ENCODE peak calls at places on chromosomes 6 and 20, in nine cellular contexts. One of them, this sample, is unnamed.

GRCh38 chr6:29757282-29757681 is 34.0 kb downstream of the HLA-F start:
- DNase-seq in NCI-H510A treated with DMSO at 0.1 percent for 48 hours: no peak
- DNase-seq in activated B cell treated with CpG ODN at 0.5 μM for 24 hours: no peak
- DNase-seq in mucosa of gallbladder: no peak
- DNase-seq in left ventricle myocardium inferior: no peak
- DNase-seq in activated T-cell treated with anti-CD3 and anti-CD28 coated beads for 24 hours: no peak
- DNase-seq in GM04504: no peak
- DNase-seq in anterior cingulate cortex: no peak
- DNase-seq in cerebellum: no peak
- DNase-seq in this sample: no peak

GRCh38 chr6:2765166-2765895 is at the start of gene WRNIP1:
- DNase-seq in NCI-H510A treated with DMSO at 0.1 percent for 48 hours: peak
- DNase-seq in activated B cell treated with CpG ODN at 0.5 μM for 24 hours: peak
- DNase-seq in mucosa of gallbladder: peak
- DNase-seq in left ventricle myocardium inferior: peak
- DNase-seq in activated T-cell treated with anti-CD3 and anti-CD28 coated beads for 24 hours: peak
- DNase-seq in GM04504: peak
- DNase-seq in anterior cingulate cortex: peak
- DNase-seq in cerebellum: peak
- DNase-seq in this sample: peak

GRCh38 chr6:72948153-72948552 is 277.1 kb downstream of the KHDC1L start:
- DNase-seq in NCI-H510A treated with DMSO at 0.1 percent for 48 hours: no peak
- DNase-seq in activated B cell treated with CpG ODN at 0.5 μM for 24 hours: no peak
- DNase-seq in mucosa of gallbladder: no peak
- DNase-seq in left ventricle myocardium inferior: no peak
- DNase-seq in activated T-cell treated with anti-CD3 and anti-CD28 coated beads for 24 hours: no peak
- DNase-seq in GM04504: no peak
- DNase-seq in anterior cingulate cortex: no peak
- DNase-seq in cerebellum: no peak
- DNase-seq in this sample: no peak

GRCh38 chr6:36980876-36981619 is 4.9 kb downstream of the MTCH1 start:
- DNase-seq in NCI-H510A treated with DMSO at 0.1 percent for 48 hours: no peak
- DNase-seq in activated B cell treated with CpG ODN at 0.5 μM for 24 hours: no peak
- DNase-seq in mucosa of gallbladder: no peak
- DNase-seq in left ventricle myocardium inferior: no peak
- DNase-seq in activated T-cell treated with anti-CD3 and anti-CD28 coated beads for 24 hours: no peak
- DNase-seq in GM04504: no peak
- DNase-seq in anterior cingulate cortex: no peak
- DNase-seq in cerebellum: no peak
- DNase-seq in this sample: no peak

GRCh38 chr6:157381631-157382621 is 936 bp downstream of the ZDHHC14 start:
- DNase-seq in NCI-H510A treated with DMSO at 0.1 percent for 48 hours: no peak
- DNase-seq in activated B cell treated with CpG ODN at 0.5 μM for 24 hours: peak
- DNase-seq in mucosa of gallbladder: peak
- DNase-seq in left ventricle myocardium inferior: peak
- DNase-seq in activated T-cell treated with anti-CD3 and anti-CD28 coated beads for 24 hours: peak
- DNase-seq in GM04504: no peak
- DNase-seq in anterior cingulate cortex: peak
- DNase-seq in cerebellum: peak
- DNase-seq in this sample: peak

GRCh38 chr6:136737343-136738177 is 54.7 kb downstream of the MAP3K5 start:
- DNase-seq in NCI-H510A treated with DMSO at 0.1 percent for 48 hours: no peak
- DNase-seq in activated B cell treated with CpG ODN at 0.5 μM for 24 hours: no peak
- DNase-seq in mucosa of gallbladder: no peak
- DNase-seq in left ventricle myocardium inferior: no peak
- DNase-seq in activated T-cell treated with anti-CD3 and anti-CD28 coated beads for 24 hours: no peak
- DNase-seq in GM04504: no peak
- DNase-seq in anterior cingulate cortex: no peak
- DNase-seq in cerebellum: no peak
- DNase-seq in this sample: peak

GRCh38 chr20:63968928-63969760 is 586 bp downstream of the ZNF512B start:
- DNase-seq in NCI-H510A treated with DMSO at 0.1 percent for 48 hours: no peak
- DNase-seq in activated B cell treated with CpG ODN at 0.5 μM for 24 hours: peak
- DNase-seq in mucosa of gallbladder: peak
- DNase-seq in left ventricle myocardium inferior: peak
- DNase-seq in activated T-cell treated with anti-CD3 and anti-CD28 coated beads for 24 hours: no peak
- DNase-seq in GM04504: no peak
- DNase-seq in anterior cingulate cortex: no peak
- DNase-seq in cerebellum: no peak
- DNase-seq in this sample: peak

GRCh38 chr20:24891546-24892393 is 57.3 kb upstream of the CST7 start:
- DNase-seq in NCI-H510A treated with DMSO at 0.1 percent for 48 hours: no peak
- DNase-seq in activated B cell treated with CpG ODN at 0.5 μM for 24 hours: no peak
- DNase-seq in mucosa of gallbladder: no peak
- DNase-seq in left ventricle myocardium inferior: no peak
- DNase-seq in activated T-cell treated with anti-CD3 and anti-CD28 coated beads for 24 hours: no peak
- DNase-seq in GM04504: no peak
- DNase-seq in anterior cingulate cortex: no peak
- DNase-seq in cerebellum: no peak
- DNase-seq in this sample: peak

GRCh38 chr20:54405540-54405939 is 69.9 kb upstream of the DOK5 start:
- DNase-seq in NCI-H510A treated with DMSO at 0.1 percent for 48 hours: no peak
- DNase-seq in activated B cell treated with CpG ODN at 0.5 μM for 24 hours: no peak
- DNase-seq in mucosa of gallbladder: no peak
- DNase-seq in left ventricle myocardium inferior: no peak
- DNase-seq in activated T-cell treated with anti-CD3 and anti-CD28 coated beads for 24 hours: no peak
- DNase-seq in GM04504: no peak
- DNase-seq in anterior cingulate cortex: no peak
- DNase-seq in cerebellum: no peak
- DNase-seq in this sample: no peak

GRCh38 chr6:47718571-47718970 is 20.2 kb downstream of the ADGRF4 start:
- DNase-seq in NCI-H510A treated with DMSO at 0.1 percent for 48 hours: no peak
- DNase-seq in activated B cell treated with CpG ODN at 0.5 μM for 24 hours: no peak
- DNase-seq in mucosa of gallbladder: no peak
- DNase-seq in left ventricle myocardium inferior: no peak
- DNase-seq in activated T-cell treated with anti-CD3 and anti-CD28 coated beads for 24 hours: no peak
- DNase-seq in GM04504: no peak
- DNase-seq in anterior cingulate cortex: no peak
- DNase-seq in cerebellum: no peak
- DNase-seq in this sample: no peak

GRCh38 chr20:2729251-2729713 is 36.7 kb downstream of the EBF4 start:
- DNase-seq in NCI-H510A treated with DMSO at 0.1 percent for 48 hours: no peak
- DNase-seq in activated B cell treated with CpG ODN at 0.5 μM for 24 hours: no peak
- DNase-seq in mucosa of gallbladder: no peak
- DNase-seq in left ventricle myocardium inferior: no peak
- DNase-seq in activated T-cell treated with anti-CD3 and anti-CD28 coated beads for 24 hours: no peak
- DNase-seq in GM04504: no peak
- DNase-seq in anterior cingulate cortex: no peak
- DNase-seq in cerebellum: no peak
- DNase-seq in this sample: no peak

GRCh38 chr20:39825524-39825923 is 863.4 kb downstream of the DHX35 start:
- DNase-seq in NCI-H510A treated with DMSO at 0.1 percent for 48 hours: no peak
- DNase-seq in activated B cell treated with CpG ODN at 0.5 μM for 24 hours: no peak
- DNase-seq in mucosa of gallbladder: no peak
- DNase-seq in left ventricle myocardium inferior: no peak
- DNase-seq in activated T-cell treated with anti-CD3 and anti-CD28 coated beads for 24 hours: no peak
- DNase-seq in GM04504: no peak
- DNase-seq in anterior cingulate cortex: no peak
- DNase-seq in cerebellum: no peak
- DNase-seq in this sample: no peak

GRCh38 chr6:105432797-105433196 is 29.9 kb upstream of the PREP start:
- DNase-seq in NCI-H510A treated with DMSO at 0.1 percent for 48 hours: no peak
- DNase-seq in activated B cell treated with CpG ODN at 0.5 μM for 24 hours: no peak
- DNase-seq in mucosa of gallbladder: no peak
- DNase-seq in left ventricle myocardium inferior: no peak
- DNase-seq in activated T-cell treated with anti-CD3 and anti-CD28 coated beads for 24 hours: no peak
- DNase-seq in GM04504: peak
- DNase-seq in anterior cingulate cortex: no peak
- DNase-seq in cerebellum: no peak
- DNase-seq in this sample: no peak

GRCh38 chr6:12051861-12052368 is 39.8 kb downstream of the HIVEP1 start:
- DNase-seq in NCI-H510A treated with DMSO at 0.1 percent for 48 hours: no peak
- DNase-seq in activated B cell treated with CpG ODN at 0.5 μM for 24 hours: no peak
- DNase-seq in mucosa of gallbladder: no peak
- DNase-seq in left ventricle myocardium inferior: no peak
- DNase-seq in activated T-cell treated with anti-CD3 and anti-CD28 coated beads for 24 hours: peak
- DNase-seq in GM04504: no peak
- DNase-seq in anterior cingulate cortex: no peak
- DNase-seq in cerebellum: no peak
- DNase-seq in this sample: no peak

GRCh38 chr6:129287778-129288177 is 404.8 kb downstream of the LAMA2 start:
- DNase-seq in NCI-H510A treated with DMSO at 0.1 percent for 48 hours: no peak
- DNase-seq in activated B cell treated with CpG ODN at 0.5 μM for 24 hours: no peak
- DNase-seq in mucosa of gallbladder: no peak
- DNase-seq in left ventricle myocardium inferior: no peak
- DNase-seq in activated T-cell treated with anti-CD3 and anti-CD28 coated beads for 24 hours: no peak
- DNase-seq in GM04504: no peak
- DNase-seq in anterior cingulate cortex: no peak
- DNase-seq in cerebellum: no peak
- DNase-seq in this sample: no peak

GRCh38 chr6:6721606-6722005 is 133.1 kb downstream of the LY86 start:
- DNase-seq in NCI-H510A treated with DMSO at 0.1 percent for 48 hours: peak
- DNase-seq in activated B cell treated with CpG ODN at 0.5 μM for 24 hours: no peak
- DNase-seq in mucosa of gallbladder: no peak
- DNase-seq in left ventricle myocardium inferior: no peak
- DNase-seq in activated T-cell treated with anti-CD3 and anti-CD28 coated beads for 24 hours: no peak
- DNase-seq in GM04504: no peak
- DNase-seq in anterior cingulate cortex: no peak
- DNase-seq in cerebellum: no peak
- DNase-seq in this sample: no peak

GRCh38 chr20:24765316-24766142 is 183.5 kb upstream of the CST7 start:
- DNase-seq in NCI-H510A treated with DMSO at 0.1 percent for 48 hours: no peak
- DNase-seq in activated B cell treated with CpG ODN at 0.5 μM for 24 hours: no peak
- DNase-seq in mucosa of gallbladder: no peak
- DNase-seq in left ventricle myocardium inferior: no peak
- DNase-seq in activated T-cell treated with anti-CD3 and anti-CD28 coated beads for 24 hours: no peak
- DNase-seq in GM04504: no peak
- DNase-seq in anterior cingulate cortex: no peak
- DNase-seq in cerebellum: no peak
- DNase-seq in this sample: peak

GRCh38 chr6:168956141-168956838 is 297.4 kb downstream of the THBS2 start:
- DNase-seq in NCI-H510A treated with DMSO at 0.1 percent for 48 hours: no peak
- DNase-seq in activated B cell treated with CpG ODN at 0.5 μM for 24 hours: no peak
- DNase-seq in mucosa of gallbladder: no peak
- DNase-seq in left ventricle myocardium inferior: no peak
- DNase-seq in activated T-cell treated with anti-CD3 and anti-CD28 coated beads for 24 hours: no peak
- DNase-seq in GM04504: no peak
- DNase-seq in anterior cingulate cortex: no peak
- DNase-seq in cerebellum: no peak
- DNase-seq in this sample: no peak

This sample was measured in upper lobe of left lung.